ENCODE peak calls at places on chromosomes 1 and 21, in eight cellular contexts. A is effector memory CD8-positive, alpha-beta T cell; U is activated CD8-positive, alpha-beta memory T cell treated with anti-CD3 and anti-CD28 coated beads for 4 hours; V is fibroblast of lung; X is hypothalamus; J is H9; N is GM10248; F is NT2/D1. W is an unnamed sample.

GRCh38 chr1:22789356-22789994 is 78.8 kb downstream of the EPHB2 start:
- DNase-seq in F (no peak), X (no peak), N (no peak), U (no peak), A (no peak), V (peak), J (no peak), W (no peak)

GRCh38 chr1:224607220-224608148 is 8.6 kb upstream of the CNIH3 start:
- DNase-seq in J (no peak), A (no peak), F (no peak), N (no peak), V (no peak), U (no peak), X (no peak), W (peak)

GRCh38 chr1:13228343-13228781 is 2.4 kb upstream of the PRAMEF18 start:
- DNase-seq in F (no peak), U (peak), J (no peak), N (peak), X (no peak), A (peak), V (no peak), W (peak)

GRCh38 chr1:115564201-115564600 is 77.6 kb upstream of the VANGL1 start:
- DNase-seq in J (peak), A (no peak), U (no peak), N (no peak), V (peak), X (no peak), F (no peak), W (peak)

GRCh38 chr1:21532496-21532895 is 23.3 kb downstream of the ALPL start:
- DNase-seq in X (no peak), U (no peak), J (no peak), N (no peak), A (no peak), F (no peak), V (no peak), W (no peak)

GRCh38 chr21:38027901-38028300 is 111.6 kb upstream of the KCNJ6 start:
- DNase-seq in X (no peak), A (no peak), V (peak), J (no peak), U (no peak), N (no peak), F (no peak), W (no peak)

GRCh38 chr1:214983126-214983869 is 99.2 kb upstream of the KCNK2 start:
- DNase-seq in U (no peak), J (no peak), A (no peak), X (no peak), V (peak), N (no peak), F (no peak), W (no peak)

GRCh38 chr21:36408568-36408967 is 23.4 kb downstream of the CHAF1B start:
- DNase-seq in F (no peak), A (no peak), V (no peak), J (no peak), N (no peak), X (no peak), U (no peak), W (no peak)

GRCh38 chr1:31931241-31932225 is 6.6 kb downstream of the PTP4A2 start:
- DNase-seq in F (no peak), U (no peak), N (no peak), X (no peak), A (no peak), V (peak), J (no peak), W (peak)